ENCODE peak calls at places on chromosome 17, in four cellular contexts. One of them, this sample, is unnamed.

GRCh38 chr17:37131670-37132620 is 183.2 kb downstream of the AATF start:
- DNase-seq in stimulated activated CD4-positive, alpha-beta T cell treated with anti-CD3 and anti-CD28 coated beads, TNF-alpha, amount 100 ng/mL, for 4 hours: no peak
- DNase-seq in NCI-H2029: no peak
- DNase-seq in sciatic nerve: no peak
- DNase-seq in this sample: no peak

GRCh38 chr17:82866521-82867214 is 26.8 kb upstream of the ZNF750 start:
- DNase-seq in stimulated activated CD4-positive, alpha-beta T cell treated with anti-CD3 and anti-CD28 coated beads, TNF-alpha, amount 100 ng/mL, for 4 hours: no peak
- DNase-seq in NCI-H2029: no peak
- DNase-seq in sciatic nerve: no peak
- DNase-seq in this sample: no peak

GRCh38 chr17:50631908-50632571 is 2.6 kb upstream of the ABCC3 start:
- DNase-seq in stimulated activated CD4-positive, alpha-beta T cell treated with anti-CD3 and anti-CD28 coated beads, TNF-alpha, amount 100 ng/mL, for 4 hours: no peak
- DNase-seq in NCI-H2029: no peak
- DNase-seq in sciatic nerve: no peak
- DNase-seq in this sample: no peak

GRCh38 chr17:14826361-14826760 is 438.8 kb downstream of the PMP22 start:
- DNase-seq in stimulated activated CD4-positive, alpha-beta T cell treated with anti-CD3 and anti-CD28 coated beads, TNF-alpha, amount 100 ng/mL, for 4 hours: no peak
- DNase-seq in NCI-H2029: no peak
- DNase-seq in sciatic nerve: no peak
- DNase-seq in this sample: no peak

GRCh38 chr17:39235555-39236221 is 9.9 kb upstream of the STAC2 start:
- DNase-seq in stimulated activated CD4-positive, alpha-beta T cell treated with anti-CD3 and anti-CD28 coated beads, TNF-alpha, amount 100 ng/mL, for 4 hours: no peak
- DNase-seq in NCI-H2029: peak
- DNase-seq in sciatic nerve: no peak
- DNase-seq in this sample: no peak

GRCh38 chr17:78248051-78248914 is 16.9 kb downstream of the TMEM235 start:
- DNase-seq in stimulated activated CD4-positive, alpha-beta T cell treated with anti-CD3 and anti-CD28 coated beads, TNF-alpha, amount 100 ng/mL, for 4 hours: no peak
- DNase-seq in NCI-H2029: no peak
- DNase-seq in sciatic nerve: no peak
- DNase-seq in this sample: no peak

GRCh38 chr17:40818343-40818732 is 4.1 kb downstream of the KRT10 start:
- DNase-seq in stimulated activated CD4-positive, alpha-beta T cell treated with anti-CD3 and anti-CD28 coated beads, TNF-alpha, amount 100 ng/mL, for 4 hours: no peak
- DNase-seq in NCI-H2029: no peak
- DNase-seq in sciatic nerve: no peak
- DNase-seq in this sample: no peak

GRCh38 chr17:12859520-12859919 is 70.2 kb downstream of the ARHGAP44 start:
- DNase-seq in stimulated activated CD4-positive, alpha-beta T cell treated with anti-CD3 and anti-CD28 coated beads, TNF-alpha, amount 100 ng/mL, for 4 hours: no peak
- DNase-seq in NCI-H2029: no peak
- DNase-seq in sciatic nerve: no peak
- DNase-seq in this sample: no peak

GRCh38 chr17:80622170-80622466 is 77.5 kb downstream of the RPTOR start:
- DNase-seq in stimulated activated CD4-positive, alpha-beta T cell treated with anti-CD3 and anti-CD28 coated beads, TNF-alpha, amount 100 ng/mL, for 4 hours: no peak
- DNase-seq in NCI-H2029: no peak
- DNase-seq in sciatic nerve: no peak
- DNase-seq in this sample: no peak

GRCh38 chr17:82272495-82273326 is 789 bp downstream of the CSNK1D start:
- DNase-seq in stimulated activated CD4-positive, alpha-beta T cell treated with anti-CD3 and anti-CD28 coated beads, TNF-alpha, amount 100 ng/mL, for 4 hours: peak
- DNase-seq in NCI-H2029: no peak
- DNase-seq in sciatic nerve: peak
- DNase-seq in this sample: peak

GRCh38 chr17:49519781-49520180 is 24.7 kb downstream of the NGFR start:
- DNase-seq in stimulated activated CD4-positive, alpha-beta T cell treated with anti-CD3 and anti-CD28 coated beads, TNF-alpha, amount 100 ng/mL, for 4 hours: no peak
- DNase-seq in NCI-H2029: no peak
- DNase-seq in sciatic nerve: peak
- DNase-seq in this sample: no peak

GRCh38 chr17:60086822-60087591 is 8.3 kb upstream of the HEATR6 start:
- DNase-seq in stimulated activated CD4-positive, alpha-beta T cell treated with anti-CD3 and anti-CD28 coated beads, TNF-alpha, amount 100 ng/mL, for 4 hours: no peak
- DNase-seq in NCI-H2029: no peak
- DNase-seq in sciatic nerve: no peak
- DNase-seq in this sample: no peak

GRCh38 chr17:79826210-79826680 is 13.0 kb downstream of the CBX4 start:
- DNase-seq in stimulated activated CD4-positive, alpha-beta T cell treated with anti-CD3 and anti-CD28 coated beads, TNF-alpha, amount 100 ng/mL, for 4 hours: no peak
- DNase-seq in NCI-H2029: no peak
- DNase-seq in sciatic nerve: no peak
- DNase-seq in this sample: no peak

GRCh38 chr17:3972281-3972731 is 8.1 kb upstream of the ATP2A3 start:
- DNase-seq in stimulated activated CD4-positive, alpha-beta T cell treated with anti-CD3 and anti-CD28 coated beads, TNF-alpha, amount 100 ng/mL, for 4 hours: no peak
- DNase-seq in NCI-H2029: no peak
- DNase-seq in sciatic nerve: no peak
- DNase-seq in this sample: no peak

This sample was measured in activated T-helper 1 cell treated with anti-CD3 and anti-CD28 coated beads, Interleukin-2, amount 50 U/mL, for 16 hours.